ENCODE peak calls at places on chromosomes 6 and 20, in seven cellular contexts. A is neuronal stem cell, U is Peyer's patch, Y is AG04450, R is left lung, K is PC-3, D is heart right ventricle. L is an unnamed sample.
A peak's percentile ranks its signal among the peaks of the same experiment; 100 is the strongest.

GRCh38 chr6:107624541-107624940 is 134.6 kb downstream of the SOBP start:
- DNase-seq in R (no peak), A (no peak), Y (no peak), D (no peak), U (no peak), K (peak; percentile 74), L (no peak)

GRCh38 chr6:98532004-98532403 is 302.4 kb upstream of the POU3F2 start:
- DNase-seq in A (no peak), D (no peak), K (no peak), Y (no peak), U (no peak), R (no peak), L (no peak)

GRCh38 chr6:105136433-105137350 is 43.1 kb downstream of the POPDC3 start:
- DNase-seq in R (peak; percentile 50), U (peak; percentile 67), Y (peak; percentile 26), A (peak; percentile 66), D (peak; percentile 75), K (no peak), L (peak; percentile 56)

GRCh38 chr6:126926926-126927325 is 191.5 kb upstream of the RSPO3 start:
- DNase-seq in R (no peak), U (no peak), D (no peak), K (no peak), A (no peak), Y (no peak), L (no peak)

GRCh38 chr6:157961116-157961515 is 20.5 kb upstream of the SYNJ2 start:
- DNase-seq in A (no peak), Y (no peak), K (no peak), D (no peak), U (no peak), R (no peak), L (no peak)

GRCh38 chr6:111076024-111076680 is 11.2 kb upstream of the SLC16A10 start:
- DNase-seq in R (peak; percentile 42), D (no peak), K (no peak), Y (no peak), U (no peak), A (no peak), L (no peak)

GRCh38 chr6:54238407-54238806 is 69.8 kb upstream of the TINAG start:
- DNase-seq in D (peak; percentile 31), A (no peak), R (no peak), Y (peak; percentile 18), K (peak; percentile 14), U (no peak), L (no peak)

GRCh38 chr20:62010551-62011402 is 54.9 kb downstream of the TAF4 start:
- DNase-seq in R (no peak), U (no peak), D (peak; percentile 53), Y (peak; percentile 20), A (peak; percentile 48), K (peak; percentile 60), L (peak; percentile 49)

GRCh38 chr20:34269996-34270627 is 28.9 kb downstream of the ASIP start:
- DNase-seq in U (no peak), Y (no peak), D (no peak), A (no peak), R (no peak), K (no peak), L (no peak)

GRCh38 chr6:157964139-157964538 is 17.5 kb upstream of the SYNJ2 start:
- DNase-seq in K (no peak), D (no peak), Y (no peak), R (no peak), A (no peak), U (no peak), L (no peak)

GRCh38 chr6:71124340-71124739 is 164.3 kb upstream of the OGFRL1 start:
- DNase-seq in Y (no peak), D (no peak), U (no peak), R (no peak), K (no peak), A (no peak), L (no peak)

GRCh38 chr6:163983601-163984445 is 569.3 kb downstream of the QKI start:
- DNase-seq in Y (no peak), U (no peak), A (no peak), R (no peak), K (no peak), D (no peak), L (no peak)

GRCh38 chr6:21502682-21503081 is 90.9 kb upstream of the SOX4 start:
- DNase-seq in R (no peak), Y (no peak), K (no peak), U (no peak), A (no peak), D (no peak), L (no peak)

GRCh38 chr20:19341348-19342053 is 129.1 kb downstream of the SLC24A3 start:
- DNase-seq in Y (no peak), A (no peak), U (no peak), R (peak; percentile 52), D (no peak), K (no peak), L (no peak)

GRCh38 chr6:11130605-11131004 is 19.1 kb upstream of the ERVFRD-1 start:
- DNase-seq in A (no peak), K (no peak), R (no peak), D (no peak), Y (no peak), U (no peak), L (no peak)

GRCh38 chr6:11132191-11132590 is 20.7 kb upstream of the ERVFRD-1 start:
- DNase-seq in Y (no peak), D (no peak), U (no peak), R (no peak), A (no peak), K (no peak), L (no peak)

GRCh38 chr6:11129908-11130565 is 18.5 kb upstream of the ERVFRD-1 start:
- DNase-seq in U (no peak), A (no peak), D (no peak), R (no peak), Y (no peak), K (no peak), L (no peak)

GRCh38 chr6:11128608-11129007 is 17.1 kb upstream of the ERVFRD-1 start:
- DNase-seq in A (no peak), U (no peak), D (no peak), R (no peak), Y (no peak), K (no peak), L (no peak)

GRCh38 chr6:11133281-11133680 is 21.8 kb upstream of the ERVFRD-1 start:
- DNase-seq in R (no peak), A (no peak), K (no peak), D (no peak), Y (no peak), U (no peak), L (no peak)
- H3K4me3 ChIP-seq in R (no peak overlapping the region), A (no peak overlapping the region), K (no peak overlapping the region), D (no peak overlapping the region), Y (no peak overlapping the region), U (no peak overlapping the region), L (no peak overlapping the region)

DNA sequence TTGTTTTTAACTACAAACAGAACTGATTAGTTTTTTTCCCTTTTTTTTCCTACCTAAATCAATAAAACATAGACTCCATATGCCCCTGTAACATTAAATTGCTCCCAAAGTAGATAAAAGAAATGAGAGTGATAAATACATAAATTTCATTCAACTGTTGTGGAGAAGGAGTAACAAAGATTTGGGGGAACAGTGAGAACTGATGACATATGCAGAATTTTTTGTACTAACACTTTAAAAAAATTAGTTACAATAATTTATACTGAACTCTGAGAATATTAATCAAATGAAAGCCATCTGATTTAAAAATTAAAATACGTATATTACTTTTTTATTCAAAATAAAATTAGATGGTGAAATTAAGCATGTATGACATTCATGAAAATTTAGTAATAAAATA is 195.7 kb downstream of the COL19A1 start:
- DNase-seq in K (no peak), R (no peak), U (no peak), D (no peak), A (no peak), Y (no peak), L (no peak)
- H3K27ac ChIP-seq in K (no peak overlapping the region), R (no peak overlapping the region), U (no peak overlapping the region), D (no peak overlapping the region), A (no peak overlapping the region), Y (no peak overlapping the region), L (no peak overlapping the region)

GRCh38 chr20:63501818-63502670 is 3.2 kb upstream of the EEF1A2 start:
- DNase-seq in R (no peak), Y (no peak), A (no peak), K (no peak), D (peak; percentile 85), U (no peak), L (no peak)
- H3K4me3 ChIP-seq in R (no peak overlapping the region), Y (no peak overlapping the region), A (no peak overlapping the region), K (no peak overlapping the region), D (no peak overlapping the region), U (no peak overlapping the region), L (no peak overlapping the region)

GRCh38 chr20:57678340-57678739 is 31.5 kb downstream of the PMEPA1 start:
- DNase-seq in D (peak; percentile 22), A (no peak), R (no peak), K (no peak), U (no peak), Y (no peak), L (no peak)
- H3K27ac ChIP-seq in D (no peak overlapping the region), A (no peak overlapping the region), R (no peak overlapping the region), K (no peak overlapping the region), U (no peak overlapping the region), Y (no peak overlapping the region), L (no peak overlapping the region)

L was measured in right lobe of liver.